ENCODE peak calls at places on chromosomes 7 and 10, in five cellular contexts. One of them, this sample, is unnamed.

GRCh38 chr7:158734861-158735260 is 30.3 kb upstream of the NCAPG2 start:
- DNase-seq in naive thymus-derived CD8-positive, alpha-beta T cell: no peak
- DNase-seq in activated gamma-delta T cell treated with anti-CD3 and anti-CD28 coated beads, Interleukin-2, amount 50 U/mL, for 16 hours: no peak
- DNase-seq in dorsolateral prefrontal cortex: no peak
- DNase-seq in GM13976: no peak
- DNase-seq in this sample: peak

GRCh38 chr7:94906035-94906796 is 1.2 kb upstream of the PPP1R9A start:
- DNase-seq in dorsolateral prefrontal cortex: no peak
- DNase-seq in naive thymus-derived CD8-positive, alpha-beta T cell: no peak
- DNase-seq in GM13976: no peak
- DNase-seq in activated gamma-delta T cell treated with anti-CD3 and anti-CD28 coated beads, Interleukin-2, amount 50 U/mL, for 16 hours: no peak
- DNase-seq in this sample: no peak

GRCh38 chr7:107258737-107259136 is 89.9 kb downstream of the HBP1 start:
- DNase-seq in dorsolateral prefrontal cortex: no peak
- DNase-seq in GM13976: no peak
- DNase-seq in naive thymus-derived CD8-positive, alpha-beta T cell: no peak
- DNase-seq in activated gamma-delta T cell treated with anti-CD3 and anti-CD28 coated beads, Interleukin-2, amount 50 U/mL, for 16 hours: no peak
- DNase-seq in this sample: no peak

GRCh38 chr10:121684276-121684675 is 86.0 kb upstream of the FGFR2 start:
- DNase-seq in naive thymus-derived CD8-positive, alpha-beta T cell: no peak
- DNase-seq in dorsolateral prefrontal cortex: no peak
- DNase-seq in GM13976: no peak
- DNase-seq in activated gamma-delta T cell treated with anti-CD3 and anti-CD28 coated beads, Interleukin-2, amount 50 U/mL, for 16 hours: no peak
- DNase-seq in this sample: peak

GRCh38 chr7:20083781-20084180 is 133.4 kb downstream of the MACC1 start:
- DNase-seq in dorsolateral prefrontal cortex: no peak
- DNase-seq in activated gamma-delta T cell treated with anti-CD3 and anti-CD28 coated beads, Interleukin-2, amount 50 U/mL, for 16 hours: no peak
- DNase-seq in naive thymus-derived CD8-positive, alpha-beta T cell: no peak
- DNase-seq in GM13976: no peak
- DNase-seq in this sample: peak

GRCh38 chr10:24503627-24504320 is 219.9 kb downstream of the ARHGAP21 start:
- DNase-seq in naive thymus-derived CD8-positive, alpha-beta T cell: no peak
- DNase-seq in dorsolateral prefrontal cortex: no peak
- DNase-seq in GM13976: peak
- DNase-seq in activated gamma-delta T cell treated with anti-CD3 and anti-CD28 coated beads, Interleukin-2, amount 50 U/mL, for 16 hours: no peak
- DNase-seq in this sample: peak

GRCh38 chr7:127346575-127347256 is 45.8 kb downstream of the ZNF800 start:
- DNase-seq in activated gamma-delta T cell treated with anti-CD3 and anti-CD28 coated beads, Interleukin-2, amount 50 U/mL, for 16 hours: no peak
- DNase-seq in naive thymus-derived CD8-positive, alpha-beta T cell: no peak
- DNase-seq in dorsolateral prefrontal cortex: no peak
- DNase-seq in GM13976: no peak
- DNase-seq in this sample: no peak

GRCh38 chr10:73073627-73074026 is 23.0 kb downstream of the P4HA1 start:
- DNase-seq in GM13976: no peak
- DNase-seq in naive thymus-derived CD8-positive, alpha-beta T cell: no peak
- DNase-seq in dorsolateral prefrontal cortex: no peak
- DNase-seq in activated gamma-delta T cell treated with anti-CD3 and anti-CD28 coated beads, Interleukin-2, amount 50 U/mL, for 16 hours: no peak
- DNase-seq in this sample: no peak

GRCh38 chr10:73956476-73957338 is 41.2 kb upstream of the VCL start:
- DNase-seq in GM13976: peak
- DNase-seq in activated gamma-delta T cell treated with anti-CD3 and anti-CD28 coated beads, Interleukin-2, amount 50 U/mL, for 16 hours: no peak
- DNase-seq in dorsolateral prefrontal cortex: no peak
- DNase-seq in naive thymus-derived CD8-positive, alpha-beta T cell: peak
- DNase-seq in this sample: peak

GRCh38 chr7:159070422-159071148 is 74.1 kb downstream of the VIPR2 start:
- DNase-seq in GM13976: no peak
- DNase-seq in dorsolateral prefrontal cortex: no peak
- DNase-seq in activated gamma-delta T cell treated with anti-CD3 and anti-CD28 coated beads, Interleukin-2, amount 50 U/mL, for 16 hours: no peak
- DNase-seq in naive thymus-derived CD8-positive, alpha-beta T cell: no peak
- DNase-seq in this sample: peak

GRCh38 chr10:97722980-97723379 is 9.4 kb downstream of the MARVELD1 start:
- DNase-seq in naive thymus-derived CD8-positive, alpha-beta T cell: no peak
- DNase-seq in GM13976: no peak
- DNase-seq in dorsolateral prefrontal cortex: no peak
- DNase-seq in activated gamma-delta T cell treated with anti-CD3 and anti-CD28 coated beads, Interleukin-2, amount 50 U/mL, for 16 hours: no peak
- DNase-seq in this sample: no peak

GRCh38 chr10:129972145-129972965 is 8.3 kb upstream of the EBF3 start:
- DNase-seq in naive thymus-derived CD8-positive, alpha-beta T cell: no peak
- DNase-seq in dorsolateral prefrontal cortex: no peak
- DNase-seq in GM13976: peak
- DNase-seq in activated gamma-delta T cell treated with anti-CD3 and anti-CD28 coated beads, Interleukin-2, amount 50 U/mL, for 16 hours: no peak
- DNase-seq in this sample: no peak

GRCh38 chr10:44356139-44357115 is 28.5 kb downstream of the CXCL12 start:
- DNase-seq in dorsolateral prefrontal cortex: no peak
- DNase-seq in GM13976: no peak
- DNase-seq in activated gamma-delta T cell treated with anti-CD3 and anti-CD28 coated beads, Interleukin-2, amount 50 U/mL, for 16 hours: no peak
- DNase-seq in naive thymus-derived CD8-positive, alpha-beta T cell: no peak
- DNase-seq in this sample: no peak

GRCh38 chr10:48333856-48334255 is 27.4 kb downstream of the MAPK8 start:
- DNase-seq in naive thymus-derived CD8-positive, alpha-beta T cell: no peak
- DNase-seq in dorsolateral prefrontal cortex: no peak
- DNase-seq in activated gamma-delta T cell treated with anti-CD3 and anti-CD28 coated beads, Interleukin-2, amount 50 U/mL, for 16 hours: no peak
- DNase-seq in GM13976: no peak
- DNase-seq in this sample: peak

GRCh38 chr7:82007315-82007714 is 237.5 kb upstream of the HGF start:
- DNase-seq in dorsolateral prefrontal cortex: no peak
- DNase-seq in activated gamma-delta T cell treated with anti-CD3 and anti-CD28 coated beads, Interleukin-2, amount 50 U/mL, for 16 hours: no peak
- DNase-seq in GM13976: no peak
- DNase-seq in naive thymus-derived CD8-positive, alpha-beta T cell: no peak
- DNase-seq in this sample: no peak

GRCh38 chr7:17593854-17594419 is 295.5 kb downstream of the AHR start:
- DNase-seq in dorsolateral prefrontal cortex: no peak
- DNase-seq in activated gamma-delta T cell treated with anti-CD3 and anti-CD28 coated beads, Interleukin-2, amount 50 U/mL, for 16 hours: no peak
- DNase-seq in GM13976: no peak
- DNase-seq in naive thymus-derived CD8-positive, alpha-beta T cell: no peak
- DNase-seq in this sample: no peak

GRCh38 chr7:133645870-133646492 is 393.1 kb downstream of the EXOC4 start:
- DNase-seq in naive thymus-derived CD8-positive, alpha-beta T cell: no peak
- DNase-seq in activated gamma-delta T cell treated with anti-CD3 and anti-CD28 coated beads, Interleukin-2, amount 50 U/mL, for 16 hours: no peak
- DNase-seq in dorsolateral prefrontal cortex: no peak
- DNase-seq in GM13976: no peak
- DNase-seq in this sample: no peak

GRCh38 chr7:140010194-140010895 is 52.4 kb downstream of the PARP12 start:
- DNase-seq in naive thymus-derived CD8-positive, alpha-beta T cell: no peak
- DNase-seq in activated gamma-delta T cell treated with anti-CD3 and anti-CD28 coated beads, Interleukin-2, amount 50 U/mL, for 16 hours: no peak
- DNase-seq in GM13976: no peak
- DNase-seq in dorsolateral prefrontal cortex: no peak
- DNase-seq in this sample: no peak

GRCh38 chr7:145928937-145929336 is 187.7 kb upstream of the CNTNAP2 start:
- DNase-seq in naive thymus-derived CD8-positive, alpha-beta T cell: no peak
- DNase-seq in dorsolateral prefrontal cortex: no peak
- DNase-seq in GM13976: no peak
- DNase-seq in activated gamma-delta T cell treated with anti-CD3 and anti-CD28 coated beads, Interleukin-2, amount 50 U/mL, for 16 hours: no peak
- DNase-seq in this sample: peak

GRCh38 chr7:111756687-111757178 is 194.4 kb upstream of the IMMP2L start:
- DNase-seq in GM13976: no peak
- DNase-seq in naive thymus-derived CD8-positive, alpha-beta T cell: no peak
- DNase-seq in dorsolateral prefrontal cortex: peak
- DNase-seq in activated gamma-delta T cell treated with anti-CD3 and anti-CD28 coated beads, Interleukin-2, amount 50 U/mL, for 16 hours: no peak
- DNase-seq in this sample: peak

GRCh38 chr7:79933144-79933543 is 201.5 kb upstream of the GNAI1 start:
- DNase-seq in GM13976: no peak
- DNase-seq in naive thymus-derived CD8-positive, alpha-beta T cell: no peak
- DNase-seq in dorsolateral prefrontal cortex: no peak
- DNase-seq in activated gamma-delta T cell treated with anti-CD3 and anti-CD28 coated beads, Interleukin-2, amount 50 U/mL, for 16 hours: no peak
- DNase-seq in this sample: peak

GRCh38 chr10:88538038-88538437 is 45.1 kb downstream of the RNLS start:
- DNase-seq in activated gamma-delta T cell treated with anti-CD3 and anti-CD28 coated beads, Interleukin-2, amount 50 U/mL, for 16 hours: no peak
- DNase-seq in naive thymus-derived CD8-positive, alpha-beta T cell: no peak
- DNase-seq in GM13976: no peak
- DNase-seq in dorsolateral prefrontal cortex: no peak
- DNase-seq in this sample: peak

GRCh38 chr10:128792426-128793140 is 666.4 kb upstream of the MKI67 start:
- DNase-seq in GM13976: no peak
- DNase-seq in naive thymus-derived CD8-positive, alpha-beta T cell: no peak
- DNase-seq in activated gamma-delta T cell treated with anti-CD3 and anti-CD28 coated beads, Interleukin-2, amount 50 U/mL, for 16 hours: no peak
- DNase-seq in dorsolateral prefrontal cortex: no peak
- DNase-seq in this sample: no peak

GRCh38 chr7:30660331-30661255 is 21.7 kb downstream of the CRHR2 start:
- DNase-seq in naive thymus-derived CD8-positive, alpha-beta T cell: no peak
- DNase-seq in activated gamma-delta T cell treated with anti-CD3 and anti-CD28 coated beads, Interleukin-2, amount 50 U/mL, for 16 hours: no peak
- DNase-seq in dorsolateral prefrontal cortex: peak
- DNase-seq in GM13976: no peak
- DNase-seq in this sample: no peak

GRCh38 chr10:73110345-73110849 is at the start of gene NUDT13:
- DNase-seq in naive thymus-derived CD8-positive, alpha-beta T cell: peak
- DNase-seq in dorsolateral prefrontal cortex: peak
- DNase-seq in GM13976: peak
- DNase-seq in activated gamma-delta T cell treated with anti-CD3 and anti-CD28 coated beads, Interleukin-2, amount 50 U/mL, for 16 hours: peak
- DNase-seq in this sample: peak

GRCh38 chr7:46179211-46179610 is 258.1 kb upstream of the IGFBP3 start:
- DNase-seq in naive thymus-derived CD8-positive, alpha-beta T cell: no peak
- DNase-seq in activated gamma-delta T cell treated with anti-CD3 and anti-CD28 coated beads, Interleukin-2, amount 50 U/mL, for 16 hours: no peak
- DNase-seq in GM13976: no peak
- DNase-seq in dorsolateral prefrontal cortex: no peak
- DNase-seq in this sample: no peak

GRCh38 chr7:104196161-104196560 is 11.7 kb downstream of the ORC5 start:
- DNase-seq in activated gamma-delta T cell treated with anti-CD3 and anti-CD28 coated beads, Interleukin-2, amount 50 U/mL, for 16 hours: no peak
- DNase-seq in GM13976: no peak
- DNase-seq in dorsolateral prefrontal cortex: no peak
- DNase-seq in naive thymus-derived CD8-positive, alpha-beta T cell: no peak
- DNase-seq in this sample: peak

GRCh38 chr10:1020460-1020859 is 5.2 kb downstream of the IDI2 start:
- DNase-seq in dorsolateral prefrontal cortex: no peak
- DNase-seq in naive thymus-derived CD8-positive, alpha-beta T cell: no peak
- DNase-seq in activated gamma-delta T cell treated with anti-CD3 and anti-CD28 coated beads, Interleukin-2, amount 50 U/mL, for 16 hours: no peak
- DNase-seq in GM13976: no peak
- DNase-seq in this sample: no peak

GRCh38 chr10:78338717-78339116 is 305.1 kb downstream of the RPS24 start:
- DNase-seq in dorsolateral prefrontal cortex: peak
- DNase-seq in GM13976: no peak
- DNase-seq in activated gamma-delta T cell treated with anti-CD3 and anti-CD28 coated beads, Interleukin-2, amount 50 U/mL, for 16 hours: no peak
- DNase-seq in naive thymus-derived CD8-positive, alpha-beta T cell: no peak
- DNase-seq in this sample: no peak

GRCh38 chr7:132004528-132004927 is 448.1 kb upstream of the PODXL start:
- DNase-seq in activated gamma-delta T cell treated with anti-CD3 and anti-CD28 coated beads, Interleukin-2, amount 50 U/mL, for 16 hours: no peak
- DNase-seq in GM13976: no peak
- DNase-seq in naive thymus-derived CD8-positive, alpha-beta T cell: no peak
- DNase-seq in dorsolateral prefrontal cortex: peak
- DNase-seq in this sample: peak

This sample was measured in choroid plexus epithelial cell.